ENCODE peak calls at places on chromosomes 6 and 20, in five cellular contexts. One of them, this sample, is unnamed.

GRCh38 chr20:17648306-17648646 is 33.8 kb downstream of the RRBP1 start:
- DNase-seq in ovary: no peak
- DNase-seq in right lobe of liver: peak; percentile 55
- DNase-seq in uterus: no peak
- DNase-seq in stomach: no peak
- DNase-seq in this sample: peak; percentile 49

GRCh38 chr6:36631326-36632046 is 37.3 kb downstream of the SRSF3 start:
- DNase-seq in ovary: no peak
- DNase-seq in right lobe of liver: no peak
- DNase-seq in uterus: no peak
- DNase-seq in stomach: no peak
- DNase-seq in this sample: no peak

GRCh38 chr6:134422426-134423231 is 104.7 kb upstream of the SGK1 start:
- DNase-seq in ovary: no peak
- DNase-seq in right lobe of liver: no peak
- DNase-seq in uterus: no peak
- DNase-seq in stomach: no peak
- DNase-seq in this sample: no peak

GRCh38 chr6:56364482-56365313 is 117.3 kb upstream of the COL21A1 start:
- DNase-seq in ovary: no peak
- DNase-seq in right lobe of liver: no peak
- DNase-seq in uterus: no peak
- DNase-seq in stomach: no peak
- DNase-seq in this sample: no peak

GRCh38 chr20:45444050-45444449 is 25.5 kb upstream of the WFDC2 start:
- DNase-seq in ovary: no peak
- DNase-seq in right lobe of liver: no peak
- DNase-seq in uterus: no peak
- DNase-seq in stomach: no peak
- DNase-seq in this sample: no peak

GRCh38 chr20:38645980-38646858 is 44.6 kb downstream of the ARHGAP40 start:
- DNase-seq in ovary: peak; percentile 28
- DNase-seq in right lobe of liver: peak; percentile 82
- DNase-seq in uterus: peak; percentile 60
- DNase-seq in stomach: peak; percentile 83
- DNase-seq in this sample: peak; percentile 81

GRCh38 chr6:149264629-149265028 is 52.9 kb upstream of the TAB2 start:
- DNase-seq in ovary: no peak
- DNase-seq in right lobe of liver: no peak
- DNase-seq in uterus: no peak
- DNase-seq in stomach: no peak
- DNase-seq in this sample: peak; percentile 42

GRCh38 chr6:146847426-146847825 is 248.7 kb downstream of the ADGB start:
- DNase-seq in ovary: no peak
- DNase-seq in right lobe of liver: no peak
- DNase-seq in uterus: no peak
- DNase-seq in stomach: no peak
- DNase-seq in this sample: no peak

GRCh38 chr20:36231331-36231730 is 4.9 kb upstream of the AAR2 start:
- DNase-seq in ovary: no peak
- DNase-seq in right lobe of liver: no peak
- DNase-seq in uterus: no peak
- DNase-seq in stomach: no peak
- DNase-seq in this sample: no peak

GRCh38 chr6:1240766-1241165 is 71.1 kb upstream of the FOXQ1 start:
- DNase-seq in ovary: no peak
- DNase-seq in right lobe of liver: no peak
- DNase-seq in uterus: no peak
- DNase-seq in stomach: no peak
- DNase-seq in this sample: no peak

GRCh38 chr20:33655164-33655563 is 7.0 kb upstream of the C20orf144 start:
- DNase-seq in ovary: peak; percentile 15
- DNase-seq in right lobe of liver: no peak
- DNase-seq in uterus: no peak
- DNase-seq in stomach: no peak
- DNase-seq in this sample: no peak

GRCh38 chr20:33656010-33656782 is 5.9 kb upstream of the C20orf144 start:
- DNase-seq in ovary: peak; percentile 30
- DNase-seq in right lobe of liver: no peak
- DNase-seq in uterus: peak; percentile 18
- DNase-seq in stomach: no peak
- DNase-seq in this sample: peak; percentile 34

GRCh38 chr20:33653900-33654596 is 8.1 kb upstream of the C20orf144 start:
- DNase-seq in ovary: peak; percentile 58
- DNase-seq in right lobe of liver: no peak
- DNase-seq in uterus: peak; percentile 24
- DNase-seq in stomach: peak; percentile 94
- DNase-seq in this sample: peak; percentile 94

GRCh38 chr20:33653218-33653899 is 8.8 kb upstream of the C20orf144 start:
- DNase-seq in ovary: peak; percentile 75
- DNase-seq in right lobe of liver: no peak
- DNase-seq in uterus: peak; percentile 77
- DNase-seq in stomach: peak; percentile 71
- DNase-seq in this sample: peak; percentile 71

DNA sequence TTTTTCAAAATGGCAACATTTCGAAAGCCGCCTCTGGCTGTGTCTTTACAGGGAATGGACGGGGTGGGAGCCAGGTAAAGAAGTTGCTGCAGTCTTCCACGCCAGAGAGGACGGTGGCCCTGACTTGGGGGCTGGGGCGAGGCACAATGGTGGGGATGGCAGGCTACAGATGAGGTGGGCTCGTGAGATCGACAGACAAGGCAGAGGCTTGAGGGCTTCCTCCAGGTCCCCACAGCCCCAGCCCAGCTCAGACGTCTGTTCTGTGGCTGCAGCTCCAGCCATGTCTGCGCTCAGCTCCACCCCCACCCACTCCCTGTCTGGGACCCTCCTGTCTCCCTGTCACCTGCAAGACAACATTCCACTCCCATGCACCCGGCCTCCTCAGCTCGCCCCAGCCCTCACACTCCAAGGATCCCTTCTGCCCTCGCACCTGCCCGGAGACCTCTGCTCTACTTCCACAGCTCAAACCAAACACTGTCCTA is 7.4 kb upstream of the C20orf144 start:
- DNase-seq in ovary: peak; percentile 28
- DNase-seq in right lobe of liver: no peak
- DNase-seq in uterus: no peak
- DNase-seq in stomach: no peak
- DNase-seq in this sample: no peak
- TF ChIP-seq POLR2A in ovary: no peak
- TF ChIP-seq POLR2A in right lobe of liver: no peak
- TF ChIP-seq POLR2A in uterus: no peak
- TF ChIP-seq POLR2A in stomach: no peak
- TF ChIP-seq POLR2A in this sample: no peak

GRCh38 chr6:31643818-31644454 is 8.5 kb downstream of the BAG6 start:
- DNase-seq in ovary: no peak
- DNase-seq in right lobe of liver: peak; percentile 78
- DNase-seq in uterus: no peak
- DNase-seq in stomach: no peak
- DNase-seq in this sample: no peak
- H3K36me3 ChIP-seq in ovary: no peaks in the 10 kb centered on the region
- H3K36me3 ChIP-seq in right lobe of liver: peaks cover 4% of the 10 kb centered on the region
- H3K36me3 ChIP-seq in uterus: no peaks in the 10 kb centered on the region
- H3K36me3 ChIP-seq in stomach: peaks cover 100% of the 10 kb centered on the region
- H3K36me3 ChIP-seq in this sample: peaks cover 100% of the 10 kb centered on the region

GRCh38 chr6:51292659-51293058 is 474.0 kb downstream of the TFAP2B start:
- DNase-seq in ovary: no peak
- DNase-seq in right lobe of liver: no peak
- DNase-seq in uterus: no peak
- DNase-seq in stomach: no peak
- DNase-seq in this sample: no peak
- H3K27me3 ChIP-seq in ovary: no peaks in the 10 kb centered on the region
- H3K27me3 ChIP-seq in right lobe of liver: no peaks in the 10 kb centered on the region
- H3K27me3 ChIP-seq in uterus: no peaks in the 10 kb centered on the region
- H3K27me3 ChIP-seq in stomach: no peaks in the 10 kb centered on the region
- H3K27me3 ChIP-seq in this sample: no peaks in the 10 kb centered on the region

GRCh38 chr20:5354871-5355270 is 38.1 kb upstream of the PROKR2 start:
- DNase-seq in ovary: no peak
- DNase-seq in right lobe of liver: no peak
- DNase-seq in uterus: no peak
- DNase-seq in stomach: no peak
- DNase-seq in this sample: no peak

GRCh38 chr20:5353624-5354496 is 37.1 kb upstream of the PROKR2 start:
- DNase-seq in ovary: no peak
- DNase-seq in right lobe of liver: no peak
- DNase-seq in uterus: no peak
- DNase-seq in stomach: no peak
- DNase-seq in this sample: no peak

GRCh38 chr20:5361176-5361575 is 44.4 kb upstream of the PROKR2 start:
- DNase-seq in ovary: no peak
- DNase-seq in right lobe of liver: no peak
- DNase-seq in uterus: no peak
- DNase-seq in stomach: no peak
- DNase-seq in this sample: no peak

GRCh38 chr20:5357942-5358341 is 41.2 kb upstream of the PROKR2 start:
- DNase-seq in ovary: no peak
- DNase-seq in right lobe of liver: no peak
- DNase-seq in uterus: no peak
- DNase-seq in stomach: no peak
- DNase-seq in this sample: no peak

DNA sequence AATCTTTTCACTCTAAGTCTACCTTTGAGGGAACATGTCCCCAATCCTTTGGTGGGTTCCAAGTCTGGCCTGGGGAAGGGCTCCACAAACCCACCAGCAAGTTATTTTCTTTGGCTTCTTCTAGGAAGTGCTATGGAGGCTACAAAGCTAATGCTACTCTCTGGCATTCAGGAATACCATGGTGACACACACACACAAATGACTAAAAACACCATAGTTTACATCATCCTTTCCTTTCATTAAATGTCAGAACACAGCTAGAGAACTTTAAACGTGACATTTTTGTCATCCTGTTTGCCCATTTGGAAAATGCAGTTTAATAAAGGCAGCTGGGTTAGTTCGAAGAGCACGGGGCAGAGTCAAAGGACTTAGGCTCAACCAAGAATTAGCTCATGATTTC is 40.2 kb upstream of the PROKR2 start:
- DNase-seq in ovary: no peak
- DNase-seq in right lobe of liver: no peak
- DNase-seq in uterus: no peak
- DNase-seq in stomach: no peak
- DNase-seq in this sample: no peak
- TF ChIP-seq POLR2A in ovary: no peak
- TF ChIP-seq POLR2A in right lobe of liver: no peak
- TF ChIP-seq POLR2A in uterus: no peak
- TF ChIP-seq POLR2A in stomach: no peak
- TF ChIP-seq POLR2A in this sample: no peak

GRCh38 chr20:25257756-25258462 is 10.0 kb downstream of the PYGB start:
- DNase-seq in ovary: no peak
- DNase-seq in right lobe of liver: no peak
- DNase-seq in uterus: no peak
- DNase-seq in stomach: no peak
- DNase-seq in this sample: peak; percentile 46

GRCh38 chr20:25258828-25259227 is 10.9 kb downstream of the PYGB start:
- DNase-seq in ovary: no peak
- DNase-seq in right lobe of liver: no peak
- DNase-seq in uterus: no peak
- DNase-seq in stomach: no peak
- DNase-seq in this sample: no peak

GRCh38 chr20:25259358-25259757 is 11.5 kb downstream of the PYGB start:
- DNase-seq in ovary: no peak
- DNase-seq in right lobe of liver: no peak
- DNase-seq in uterus: no peak
- DNase-seq in stomach: no peak
- DNase-seq in this sample: no peak

GRCh38 chr20:25258463-25258805 is 10.5 kb downstream of the PYGB start:
- DNase-seq in ovary: no peak
- DNase-seq in right lobe of liver: no peak
- DNase-seq in uterus: no peak
- DNase-seq in stomach: no peak
- DNase-seq in this sample: no peak

DNA sequence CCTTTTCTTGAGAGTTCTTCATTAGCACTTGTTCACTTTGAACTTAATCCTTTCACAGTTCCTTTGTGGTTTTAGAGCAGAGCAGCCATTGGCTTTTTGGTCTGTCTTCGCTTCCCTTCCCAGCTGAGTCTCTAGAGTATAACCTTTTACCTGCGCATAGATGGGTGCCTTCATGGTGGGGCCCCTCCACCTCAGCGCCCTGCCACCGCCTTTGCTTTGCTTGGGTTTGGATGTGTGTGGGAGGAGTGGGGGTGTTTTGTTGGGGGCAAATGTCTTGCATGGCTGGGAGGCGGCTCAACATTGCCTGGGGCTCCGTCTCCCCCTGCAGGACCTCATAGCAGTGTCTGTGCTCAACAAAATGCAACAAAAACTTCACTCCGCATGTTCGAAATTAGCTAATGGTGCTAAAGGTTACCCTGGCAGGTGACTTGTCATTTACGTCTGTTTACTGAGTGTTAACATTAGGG is 11.9 kb downstream of the PYGB start:
- DNase-seq in ovary: no peak
- DNase-seq in right lobe of liver: no peak
- DNase-seq in uterus: no peak
- DNase-seq in stomach: no peak
- DNase-seq in this sample: peak; percentile 14
- H3K36me3 ChIP-seq in ovary: no peaks in the 10 kb centered on the region
- H3K36me3 ChIP-seq in right lobe of liver: no peaks in the 10 kb centered on the region
- H3K36me3 ChIP-seq in uterus: no peaks in the 10 kb centered on the region
- H3K36me3 ChIP-seq in stomach: peaks cover 36% of the 10 kb centered on the region
- H3K36me3 ChIP-seq in this sample: no peaks in the 10 kb centered on the region

DNA sequence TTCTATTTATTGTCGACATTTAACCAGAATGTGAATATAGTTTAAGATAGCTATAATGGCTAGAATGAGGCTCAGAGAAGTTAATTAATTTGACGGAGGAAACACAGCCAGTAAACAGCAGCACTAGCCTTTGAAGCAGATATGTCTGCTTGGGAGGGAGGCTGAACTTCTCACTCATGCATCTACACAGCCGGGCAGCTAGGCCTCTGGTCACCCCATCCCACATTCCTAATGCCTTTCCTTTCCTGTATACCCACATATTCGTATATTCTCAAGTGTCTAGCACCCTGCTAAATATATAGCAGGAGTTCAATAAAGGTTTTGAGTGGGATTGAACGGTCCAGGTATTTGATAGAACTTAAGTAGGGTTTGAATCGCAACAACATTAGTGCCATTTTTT is 230.4 kb upstream of the PDE10A start:
- DNase-seq in ovary: no peak
- DNase-seq in right lobe of liver: no peak
- DNase-seq in uterus: no peak
- DNase-seq in stomach: no peak
- DNase-seq in this sample: no peak
- H3K27me3 ChIP-seq in ovary: no peaks in the 10 kb centered on the region
- H3K27me3 ChIP-seq in right lobe of liver: no peaks in the 10 kb centered on the region
- H3K27me3 ChIP-seq in uterus: no peaks in the 10 kb centered on the region
- H3K27me3 ChIP-seq in stomach: no peaks in the 10 kb centered on the region
- H3K27me3 ChIP-seq in this sample: no peaks in the 10 kb centered on the region